ENCODE peak calls at places on chromosomes 1 and 21, in four cellular contexts. X, F, J and G are unnamed samples.

GRCh38 chr1:52631759-52632331 is 1.1 kb upstream of the SHISAL2A start:
- DNase-seq in X (no peak), F (no peak), J (no peak), G (no peak)

GRCh38 chr1:75053207-75053606 is 81.0 kb upstream of the LHX8 start:
- DNase-seq in X (no peak), F (no peak), J (no peak), G (no peak)

GRCh38 chr1:83815348-83815747 is 183.6 kb downstream of the TTLL7 start:
- DNase-seq in J (no peak), X (peak), F (peak), G (peak)

GRCh38 chr1:89311757-89312156 is 39.1 kb upstream of the GBP5 start:
- DNase-seq in X (peak), F (peak), J (peak), G (no peak)

GRCh38 chr21:46325073-46325912 is 1.3 kb downstream of the PCNT start:
- DNase-seq in X (peak), J (no peak), F (peak), G (peak)

GRCh38 chr1:184567648-184568047 is 180.8 kb downstream of the C1orf21 start:
- DNase-seq in X (peak), J (peak), F (peak), G (peak)

GRCh38 chr1:185894806-185895205 is 160.6 kb downstream of the HMCN1 start:
- DNase-seq in X (peak), J (no peak), F (peak), G (no peak)

GRCh38 chr1:116847688-116848531 is 61.8 kb upstream of the PTGFRN start:
- DNase-seq in J (no peak), X (peak), F (peak), G (peak)

GRCh38 chr21:21034046-21034445 is 35.8 kb downstream of the NCAM2 start:
- DNase-seq in X (no peak), F (no peak), J (no peak), G (no peak)

GRCh38 chr1:201176931-201177330 is 13.7 kb upstream of the IGFN1 start:
- DNase-seq in F (no peak), X (no peak), J (no peak), G (peak)

GRCh38 chr1:219467524-219467923 is 145.4 kb downstream of the ZC3H11B start:
- DNase-seq in F (peak), X (peak), J (no peak), G (no peak)

GRCh38 chr1:86197206-86197855 is 40.8 kb upstream of the COL24A1 start:
- DNase-seq in X (no peak), F (peak), J (no peak), G (peak)

GRCh38 chr1:23013657-23014056 is 2.0 kb downstream of the TEX46 start:
- DNase-seq in X (no peak), F (no peak), J (peak), G (no peak)

GRCh38 chr1:75614455-75615379 is 3.8 kb upstream of the SLC44A5 start:
- DNase-seq in J (no peak), F (peak), X (peak), G (no peak)

GRCh38 chr1:72485786-72486185 is 203.4 kb upstream of the NEGR1 start:
- DNase-seq in F (peak), X (no peak), J (no peak), G (peak)

DNA sequence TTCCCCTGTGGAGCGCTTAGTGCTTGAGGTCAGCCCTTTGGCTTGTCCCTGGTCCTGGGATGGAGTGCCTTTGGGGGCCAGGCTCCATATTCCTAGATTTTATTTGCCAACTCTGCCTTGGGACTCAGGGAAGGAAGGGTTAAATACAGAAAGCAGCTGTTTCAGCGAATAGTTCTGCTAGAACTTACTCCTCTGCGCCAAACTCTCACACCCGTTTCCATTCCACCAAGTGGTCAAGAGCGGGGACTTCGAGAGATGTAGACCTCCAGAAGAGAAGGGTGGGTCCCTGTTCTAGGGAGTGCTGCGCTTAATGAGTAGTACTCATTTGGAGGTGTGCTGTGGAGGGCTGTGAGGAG is 704 bp upstream of the TOMM40L start:
- DNase-seq in J (no peak), X (no peak), F (no peak), G (no peak)
- H3K4me3 ChIP-seq in J (no peak), X (no peak), F (no peak), G (no peak)

DNA sequence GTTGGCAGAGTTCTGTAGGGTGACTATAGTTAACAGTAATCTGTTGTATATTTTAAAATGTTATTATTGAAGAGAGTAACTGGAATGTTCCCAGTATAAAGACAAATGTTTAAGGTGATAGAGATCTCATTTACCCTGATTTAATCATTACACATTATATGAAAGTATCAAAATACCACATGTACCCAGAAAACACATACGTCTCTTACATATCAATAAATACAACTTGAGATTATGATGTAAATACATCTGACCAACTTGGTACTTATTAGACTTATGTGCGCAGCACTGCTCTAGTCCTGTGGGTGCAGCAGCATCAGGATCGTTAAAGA is 678 bp upstream of the PARK7 start:
- DNase-seq in F (no peak), X (no peak), J (no peak), G (no peak)
- TF ChIP-seq CTCF in F (no peak), X (no peak), J (no peak), G (no peak)

DNA sequence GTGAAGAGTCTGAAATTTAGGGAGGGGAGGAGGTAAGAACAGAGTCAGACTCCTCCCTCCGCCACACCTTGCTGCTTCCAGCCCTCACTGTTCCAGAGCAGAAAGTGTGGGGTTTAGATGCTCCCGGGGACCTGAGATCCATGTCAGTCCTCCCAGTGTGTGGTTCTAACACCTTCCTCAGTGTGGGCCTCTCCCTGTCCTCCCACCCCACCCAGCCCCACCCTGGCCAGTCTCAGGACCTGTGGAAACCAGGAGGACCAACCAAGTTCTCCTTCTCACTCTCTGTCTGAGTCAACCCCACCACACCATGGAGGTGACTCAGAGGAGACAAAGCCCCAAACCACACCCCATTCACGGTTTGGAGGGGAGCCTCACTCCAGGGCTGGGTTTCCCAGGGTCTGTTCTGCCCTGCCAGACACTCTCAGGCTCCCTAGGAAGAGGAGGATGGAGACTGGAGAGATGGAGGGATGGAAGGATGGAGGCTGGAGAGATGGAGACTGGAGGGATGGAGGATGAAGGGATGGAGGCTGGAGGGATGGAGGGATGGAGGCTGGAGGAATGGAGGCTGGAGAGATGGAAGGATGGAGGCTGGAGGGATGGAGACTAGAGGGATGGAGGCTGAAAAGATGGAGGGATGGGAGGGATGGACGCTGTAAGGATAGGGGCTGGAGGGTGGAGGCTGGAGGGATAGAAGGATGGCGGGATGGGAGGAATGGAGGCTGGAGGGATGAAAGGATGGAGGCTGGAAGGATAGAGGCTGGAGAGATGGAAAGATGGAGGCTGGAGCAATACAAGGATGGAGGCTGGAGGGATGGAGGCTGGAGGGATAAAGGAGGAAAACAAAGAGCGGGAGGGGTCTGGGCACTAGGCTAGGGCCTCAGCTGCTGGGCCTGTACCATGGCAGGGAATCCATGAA is 100.9 kb upstream of the RUNX3 start:
- DNase-seq in X (peak), J (no peak), F (no peak), G (no peak)
- H3K4me3 ChIP-seq in X (no peak), J (no peak), F (no peak), G (no peak)

DNA sequence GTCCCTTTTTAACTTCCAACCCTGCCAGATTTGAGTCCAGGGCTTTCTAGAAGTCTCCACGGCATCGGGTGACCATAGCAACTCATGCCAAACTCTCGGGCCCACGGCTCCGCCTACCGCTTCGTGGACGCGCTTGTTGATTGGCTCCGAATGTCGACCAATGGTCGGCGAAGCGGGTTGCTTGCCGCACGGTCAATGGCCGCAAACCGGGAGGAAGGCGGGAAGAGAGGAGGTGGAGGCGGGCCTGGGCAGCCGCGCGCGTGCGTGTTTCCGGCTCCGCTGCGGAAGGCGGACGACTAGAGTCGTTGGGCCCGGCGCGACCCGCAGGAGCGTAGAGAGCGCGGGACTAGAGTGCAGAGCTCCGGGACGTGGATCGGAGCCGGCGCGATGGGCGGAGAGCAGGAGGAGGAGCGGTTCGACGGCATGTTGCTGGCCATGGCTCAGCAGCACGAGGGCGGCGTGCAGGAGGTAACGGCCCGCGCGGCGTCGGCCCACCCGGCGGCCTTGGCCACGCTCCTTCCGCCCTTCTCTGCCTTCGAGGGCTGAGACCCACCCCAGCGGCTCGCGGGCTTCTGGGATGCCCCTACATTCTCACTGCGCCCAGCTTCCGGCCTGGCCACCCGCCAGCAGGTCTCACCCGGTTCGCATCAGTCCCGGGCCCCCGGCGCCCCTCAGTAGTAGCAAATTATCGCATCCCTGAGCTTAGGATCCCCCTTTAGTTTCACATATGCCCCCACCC is at the start of gene NUDC:
- DNase-seq in X (peak), J (peak), F (peak), G (peak)
- TF ChIP-seq CTCF in X (no peak), J (no peak), F (no peak), G (no peak)

DNA sequence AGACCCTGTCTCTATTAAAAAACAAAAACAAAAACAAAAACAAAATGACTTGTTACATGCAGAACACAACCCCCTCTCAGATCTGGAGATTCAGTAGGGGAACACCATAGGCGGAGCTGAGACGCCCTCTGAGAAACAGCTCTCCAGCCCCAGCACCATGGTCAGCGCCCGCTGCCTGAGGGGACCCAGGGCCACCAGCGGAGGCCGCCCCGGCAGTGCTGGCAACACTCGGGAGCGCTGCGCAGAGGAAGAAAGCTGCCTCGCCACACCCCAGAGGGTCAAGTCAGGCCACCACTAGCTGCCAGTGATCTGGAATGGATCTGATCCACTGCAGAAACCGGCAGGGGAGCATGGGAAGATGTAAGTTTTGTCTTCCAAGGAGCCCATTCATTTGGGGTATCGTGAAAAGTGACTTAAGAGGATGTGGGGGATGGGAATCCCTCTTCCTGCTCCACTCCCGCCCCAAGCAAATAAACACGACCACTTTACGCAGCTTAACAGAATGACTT is 3.1 kb downstream of the ACTA1 start:
- DNase-seq in F (peak), X (peak), J (no peak), G (peak)
- H3K4me3 ChIP-seq in F (no peak), X (no peak), J (no peak), G (no peak)

GRCh38 chr1:61337037-61337436 is 254.7 kb downstream of the NFIA start:
- DNase-seq in J (no peak), F (no peak), X (peak), G (peak)
- TF ChIP-seq CTCF in J (peak), F (peak), X (peak), G (peak)